ENCODE peak calls at places on chromosomes 1 and 21, in four cellular contexts. N is right cardiac atrium, L is lower lobe of right lung, H is GM13977. Y is an unnamed sample.

GRCh38 chr1:199590708-199591107 is 436.8 kb upstream of the NR5A2 start:
- DNase-seq in N (no peak), H (peak; percentile 7), L (no peak), Y (no peak)

GRCh38 chr1:210369425-210369824 is 40.7 kb downstream of the HHAT start:
- DNase-seq in N (no peak), H (no peak), L (no peak), Y (no peak)

GRCh38 chr1:22176258-22176657 is 33.4 kb upstream of the WNT4 start:
- DNase-seq in H (peak; percentile 83), N (no peak), L (no peak), Y (no peak)

GRCh38 chr1:68955424-68955823 is 458.5 kb upstream of the DEPDC1 start:
- DNase-seq in H (no peak), L (no peak), N (no peak), Y (no peak)

GRCh38 chr1:79259390-79260336 is 253.1 kb upstream of the ADGRL4 start:
- DNase-seq in N (no peak), H (peak; percentile 60), L (no peak), Y (no peak)

GRCh38 chr1:245375789-245376188 is 221.0 kb downstream of the KIF26B start:
- DNase-seq in H (no peak), L (no peak), N (no peak), Y (no peak)

GRCh38 chr1:171081994-171082295 is 8.8 kb upstream of the FMO3 start:
- DNase-seq in N (no peak), H (no peak), L (no peak), Y (no peak)

GRCh38 chr1:92315766-92316413 is 17.0 kb downstream of the RPAP2 start:
- DNase-seq in H (no peak), L (no peak), N (no peak), Y (no peak)

GRCh38 chr1:235295902-235296350 is 32.1 kb downstream of the ARID4B start:
- DNase-seq in L (no peak), N (no peak), H (no peak), Y (no peak)

GRCh38 chr1:171717080-171717479 is 24.8 kb downstream of the VAMP4 start:
- DNase-seq in L (no peak), N (no peak), H (no peak), Y (no peak)

GRCh38 chr1:196209265-196209664 is 399.0 kb downstream of the KCNT2 start:
- DNase-seq in L (no peak), H (no peak), N (no peak), Y (no peak)

GRCh38 chr1:184745929-184746583 is 8.6 kb downstream of the EDEM3 start:
- DNase-seq in N (no peak), H (no peak), L (no peak), Y (no peak)

GRCh38 chr1:204826970-204827369 is 43.7 kb upstream of the NFASC start:
- DNase-seq in N (no peak), H (peak; percentile 62), L (no peak), Y (no peak)

GRCh38 chr1:225653463-225654276 is 747 bp upstream of the ENAH start:
- DNase-seq in H (no peak), N (peak; percentile 86), L (peak; percentile 69), Y (peak; percentile 87)

GRCh38 chr1:114745351-114745750 is 12.4 kb downstream of the CSDE1 start:
- DNase-seq in N (no peak), L (no peak), H (no peak), Y (no peak)

GRCh38 chr1:198280080-198280479 is 123.3 kb downstream of the NEK7 start:
- DNase-seq in L (no peak), H (no peak), N (no peak), Y (no peak)

GRCh38 chr21:33024278-33025103 is 1.2 kb upstream of the OLIG2 start:
- DNase-seq in L (no peak), H (peak; percentile 48), N (no peak), Y (no peak)

GRCh38 chr1:24911651-24912144 is 18.4 kb downstream of the RUNX3 start:
- DNase-seq in L (no peak), H (no peak), N (peak; percentile 43), Y (no peak)

GRCh38 chr1:155983191-155984023 is 5.1 kb upstream of the ARHGEF2 start:
- DNase-seq in L (no peak), H (no peak), N (peak; percentile 88), Y (peak; percentile 52)

GRCh38 chr1:165943198-165943597 is 115.8 kb downstream of the UCK2 start:
- DNase-seq in N (no peak), L (no peak), H (peak; percentile 44), Y (no peak)

GRCh38 chr1:6927626-6928025 is 142.4 kb downstream of the CAMTA1 start:
- DNase-seq in H (no peak), N (no peak), L (no peak), Y (no peak)

GRCh38 chr1:155463865-155464264 is 98.7 kb downstream of the ASH1L start:
- DNase-seq in H (no peak), L (no peak), N (no peak), Y (no peak)

GRCh38 chr1:44076093-44076492 is 42.5 kb upstream of the KLF17 start:
- DNase-seq in H (no peak), L (no peak), N (no peak), Y (no peak)

GRCh38 chr1:111725192-111725591 is 14.0 kb downstream of the INKA2 start:
- DNase-seq in N (peak; percentile 88), H (no peak), L (no peak), Y (no peak)

GRCh38 chr1:19651141-19651737 is 7.1 kb downstream of the NBL1 start:
- DNase-seq in L (no peak), H (peak; percentile 85), N (peak; percentile 85), Y (peak; percentile 79)

GRCh38 chr1:174626031-174627020 is 178.6 kb downstream of the GPR52 start:
- DNase-seq in N (no peak), H (no peak), L (no peak), Y (no peak)

GRCh38 chr1:113396102-113396501 is 5.8 kb downstream of the MAGI3 start:
- DNase-seq in H (no peak), L (no peak), N (no peak), Y (no peak)

GRCh38 chr1:227897704-227898438 is 49.9 kb downstream of the WNT9A start:
- DNase-seq in N (no peak), H (no peak), L (peak; percentile 35), Y (peak; percentile 11)

GRCh38 chr1:229579101-229579651 is 20.7 kb upstream of the ABCB10 start:
- DNase-seq in H (peak; percentile 48), L (no peak), N (peak; percentile 83), Y (peak; percentile 42)